ENCODE peak calls at places on chromosomes 4 and X, in five cellular contexts. One of them, this sample, is unnamed.

GRCh38 chrX:332916-333610 is 14.5 kb upstream of the GTPBP6 start:
- DNase-seq in posterior vena cava: peak
- DNase-seq in BJ: no peak
- DNase-seq in ACHN: no peak
- DNase-seq in kidney glomerular epithelial cell: no peak
- DNase-seq in this sample: peak

GRCh38 chrX:118742176-118742575 is 14.8 kb downstream of the IL13RA1 start:
- DNase-seq in posterior vena cava: no peak
- DNase-seq in BJ: no peak
- DNase-seq in ACHN: no peak
- DNase-seq in kidney glomerular epithelial cell: no peak
- DNase-seq in this sample: no peak

GRCh38 chr4:168805341-168805740 is 204.7 kb downstream of the CBR4 start:
- DNase-seq in posterior vena cava: no peak
- DNase-seq in BJ: no peak
- DNase-seq in ACHN: no peak
- DNase-seq in kidney glomerular epithelial cell: no peak
- DNase-seq in this sample: no peak

GRCh38 chr4:120084327-120084726 is 17.7 kb upstream of the MAD2L1 start:
- DNase-seq in posterior vena cava: no peak
- DNase-seq in BJ: no peak
- DNase-seq in ACHN: no peak
- DNase-seq in kidney glomerular epithelial cell: no peak
- DNase-seq in this sample: no peak

GRCh38 chr4:81652069-81652478 is 180.4 kb upstream of the RASGEF1B start:
- DNase-seq in posterior vena cava: no peak
- DNase-seq in BJ: no peak
- DNase-seq in ACHN: no peak
- DNase-seq in kidney glomerular epithelial cell: peak
- DNase-seq in this sample: no peak

GRCh38 chr4:153513596-153513995 is 47.4 kb downstream of the TMEM131L start:
- DNase-seq in posterior vena cava: no peak
- DNase-seq in BJ: peak
- DNase-seq in ACHN: peak
- DNase-seq in kidney glomerular epithelial cell: peak
- DNase-seq in this sample: no peak

GRCh38 chr4:153260553-153261306 is 56.5 kb downstream of the TRIM2 start:
- DNase-seq in posterior vena cava: no peak
- DNase-seq in BJ: peak
- DNase-seq in ACHN: no peak
- DNase-seq in kidney glomerular epithelial cell: no peak
- DNase-seq in this sample: no peak

GRCh38 chrX:12950851-12951589 is 23.9 kb upstream of the TMSB4X start:
- DNase-seq in posterior vena cava: no peak
- DNase-seq in BJ: no peak
- DNase-seq in ACHN: no peak
- DNase-seq in kidney glomerular epithelial cell: no peak
- DNase-seq in this sample: no peak

GRCh38 chrX:104318330-104319009 is 63.7 kb upstream of the ESX1 start:
- DNase-seq in posterior vena cava: no peak
- DNase-seq in BJ: no peak
- DNase-seq in ACHN: peak
- DNase-seq in kidney glomerular epithelial cell: peak
- DNase-seq in this sample: no peak

GRCh38 chr4:79042079-79042674 is 102.9 kb upstream of the PAQR3 start:
- DNase-seq in posterior vena cava: no peak
- DNase-seq in BJ: no peak
- DNase-seq in ACHN: peak
- DNase-seq in kidney glomerular epithelial cell: peak
- DNase-seq in this sample: no peak

GRCh38 chr4:144948009-144948408 is 150.0 kb downstream of the ANAPC10 start:
- DNase-seq in posterior vena cava: no peak
- DNase-seq in BJ: no peak
- DNase-seq in ACHN: no peak
- DNase-seq in kidney glomerular epithelial cell: no peak
- DNase-seq in this sample: no peak

GRCh38 chr4:180493299-180493698 is 1749.9 kb upstream of the TENM3 start:
- DNase-seq in posterior vena cava: no peak
- DNase-seq in BJ: no peak
- DNase-seq in ACHN: no peak
- DNase-seq in kidney glomerular epithelial cell: no peak
- DNase-seq in this sample: no peak

GRCh38 chr4:6779667-6780565 is 2.6 kb upstream of the KIAA0232 start:
- DNase-seq in posterior vena cava: peak
- DNase-seq in BJ: no peak
- DNase-seq in ACHN: no peak
- DNase-seq in kidney glomerular epithelial cell: no peak
- DNase-seq in this sample: no peak

GRCh38 chr4:14383652-14384051 is 618.6 kb upstream of the CPEB2 start:
- DNase-seq in posterior vena cava: no peak
- DNase-seq in BJ: no peak
- DNase-seq in ACHN: no peak
- DNase-seq in kidney glomerular epithelial cell: no peak
- DNase-seq in this sample: no peak

GRCh38 chrX:82757614-82758013 is 750.5 kb upstream of the POU3F4 start:
- DNase-seq in posterior vena cava: no peak
- DNase-seq in BJ: no peak
- DNase-seq in ACHN: no peak
- DNase-seq in kidney glomerular epithelial cell: no peak
- DNase-seq in this sample: no peak

GRCh38 chr4:169103966-169104412 is 93.9 kb upstream of the CBR4 start:
- DNase-seq in posterior vena cava: no peak
- DNase-seq in BJ: no peak
- DNase-seq in ACHN: no peak
- DNase-seq in kidney glomerular epithelial cell: no peak
- DNase-seq in this sample: no peak

GRCh38 chrX:53028678-53029077 is 19.9 kb upstream of the GPR173 start:
- DNase-seq in posterior vena cava: no peak
- DNase-seq in BJ: no peak
- DNase-seq in ACHN: no peak
- DNase-seq in kidney glomerular epithelial cell: no peak
- DNase-seq in this sample: no peak

GRCh38 chr4:37767019-37767418 is 59.5 kb upstream of the PGM2 start:
- DNase-seq in posterior vena cava: no peak
- DNase-seq in BJ: no peak
- DNase-seq in ACHN: no peak
- DNase-seq in kidney glomerular epithelial cell: no peak
- DNase-seq in this sample: no peak

GRCh38 chrX:2701600-2701999 is 10.5 kb downstream of the CD99 start:
- DNase-seq in posterior vena cava: peak
- DNase-seq in BJ: no peak
- DNase-seq in ACHN: no peak
- DNase-seq in kidney glomerular epithelial cell: no peak
- DNase-seq in this sample: no peak

GRCh38 chr4:158936238-158936637 is 166.6 kb upstream of the RAPGEF2 start:
- DNase-seq in posterior vena cava: no peak
- DNase-seq in BJ: no peak
- DNase-seq in ACHN: no peak
- DNase-seq in kidney glomerular epithelial cell: no peak
- DNase-seq in this sample: no peak

GRCh38 chrX:106899841-106900240 is 3.3 kb downstream of the RIPPLY1 start:
- DNase-seq in posterior vena cava: no peak
- DNase-seq in BJ: no peak
- DNase-seq in ACHN: no peak
- DNase-seq in kidney glomerular epithelial cell: no peak
- DNase-seq in this sample: no peak

GRCh38 chr4:101853691-101854090 is 63.2 kb downstream of the BANK1 start:
- DNase-seq in posterior vena cava: no peak
- DNase-seq in BJ: no peak
- DNase-seq in ACHN: no peak
- DNase-seq in kidney glomerular epithelial cell: no peak
- DNase-seq in this sample: no peak

GRCh38 chr4:10094841-10095240 is 21.8 kb downstream of the WDR1 start:
- DNase-seq in posterior vena cava: no peak
- DNase-seq in BJ: no peak
- DNase-seq in ACHN: no peak
- DNase-seq in kidney glomerular epithelial cell: no peak
- DNase-seq in this sample: peak

GRCh38 chr4:184992422-184992821 is 25.9 kb upstream of the HELT start:
- DNase-seq in posterior vena cava: no peak
- DNase-seq in BJ: no peak
- DNase-seq in ACHN: no peak
- DNase-seq in kidney glomerular epithelial cell: no peak
- DNase-seq in this sample: no peak

GRCh38 chr4:74098628-74098995 is 383 bp downstream of the CXCL2 start:
- DNase-seq in posterior vena cava: no peak
- DNase-seq in BJ: no peak
- DNase-seq in ACHN: no peak
- DNase-seq in kidney glomerular epithelial cell: no peak
- DNase-seq in this sample: peak

GRCh38 chr4:70564033-70564432 is 28.0 kb upstream of the AMBN start:
- DNase-seq in posterior vena cava: no peak
- DNase-seq in BJ: no peak
- DNase-seq in ACHN: no peak
- DNase-seq in kidney glomerular epithelial cell: no peak
- DNase-seq in this sample: no peak

GRCh38 chr4:145945431-145946155 is 7.0 kb upstream of the ZNF827 start:
- DNase-seq in posterior vena cava: no peak
- DNase-seq in BJ: no peak
- DNase-seq in ACHN: no peak
- DNase-seq in kidney glomerular epithelial cell: no peak
- DNase-seq in this sample: no peak

GRCh38 chr4:1571986-1572385 is 112.1 kb downstream of the FAM53A start:
- DNase-seq in posterior vena cava: peak
- DNase-seq in BJ: no peak
- DNase-seq in ACHN: no peak
- DNase-seq in kidney glomerular epithelial cell: no peak
- DNase-seq in this sample: peak

GRCh38 chr4:3792813-3793212 is 26.6 kb downstream of the ADRA2C start:
- DNase-seq in posterior vena cava: no peak
- DNase-seq in BJ: no peak
- DNase-seq in ACHN: no peak
- DNase-seq in kidney glomerular epithelial cell: no peak
- DNase-seq in this sample: no peak

GRCh38 chrX:151982217-151982616 is 7.7 kb upstream of the GABRE start:
- DNase-seq in posterior vena cava: no peak
- DNase-seq in BJ: peak
- DNase-seq in ACHN: peak
- DNase-seq in kidney glomerular epithelial cell: no peak
- DNase-seq in this sample: no peak

GRCh38 chrX:36957425-36958328 is 50.5 kb upstream of the FAM47C start:
- DNase-seq in posterior vena cava: no peak
- DNase-seq in BJ: no peak
- DNase-seq in ACHN: peak
- DNase-seq in kidney glomerular epithelial cell: peak
- DNase-seq in this sample: no peak

GRCh38 chr4:52069566-52069965 is 18.5 kb downstream of the SPATA18 start:
- DNase-seq in posterior vena cava: no peak
- DNase-seq in BJ: no peak
- DNase-seq in ACHN: no peak
- DNase-seq in kidney glomerular epithelial cell: no peak
- DNase-seq in this sample: no peak

GRCh38 chr4:81565137-81565870 is 93.6 kb upstream of the RASGEF1B start:
- DNase-seq in posterior vena cava: peak
- DNase-seq in BJ: no peak
- DNase-seq in ACHN: no peak
- DNase-seq in kidney glomerular epithelial cell: no peak
- DNase-seq in this sample: peak

GRCh38 chrX:155611302-155611701 is 1.4 kb downstream of the TMLHE start:
- DNase-seq in posterior vena cava: no peak
- DNase-seq in BJ: no peak
- DNase-seq in ACHN: no peak
- DNase-seq in kidney glomerular epithelial cell: no peak
- DNase-seq in this sample: no peak

GRCh38 chr4:72473434-72473900 is 95.6 kb downstream of the ADAMTS3 start:
- DNase-seq in posterior vena cava: no peak
- DNase-seq in BJ: no peak
- DNase-seq in ACHN: no peak
- DNase-seq in kidney glomerular epithelial cell: no peak
- DNase-seq in this sample: no peak

GRCh38 chrX:40996886-40997530 is 88.2 kb upstream of the USP9X start:
- DNase-seq in posterior vena cava: no peak
- DNase-seq in BJ: no peak
- DNase-seq in ACHN: peak
- DNase-seq in kidney glomerular epithelial cell: peak
- DNase-seq in this sample: no peak

GRCh38 chr4:10619220-10619619 is 65.3 kb downstream of the CLNK start:
- DNase-seq in posterior vena cava: no peak
- DNase-seq in BJ: no peak
- DNase-seq in ACHN: no peak
- DNase-seq in kidney glomerular epithelial cell: peak
- DNase-seq in this sample: no peak

GRCh38 chrX:119071381-119071780 is 1.4 kb upstream of the CT47C1 start:
- DNase-seq in posterior vena cava: no peak
- DNase-seq in BJ: no peak
- DNase-seq in ACHN: no peak
- DNase-seq in kidney glomerular epithelial cell: no peak
- DNase-seq in this sample: no peak

GRCh38 chr4:142703694-142704309 is 142.3 kb downstream of the INPP4B start:
- DNase-seq in posterior vena cava: no peak
- DNase-seq in BJ: no peak
- DNase-seq in ACHN: no peak
- DNase-seq in kidney glomerular epithelial cell: no peak
- DNase-seq in this sample: no peak